ENCODE peak calls at places on chromosomes 5 and 9, in nine cellular contexts. O is A549, T is kidney, F is mesendoderm, V is cardiac muscle cell, J is WERI-Rb-1, P is SK-N-SH, Z is GM23338, W is small intestine. M is an unnamed sample.

GRCh38 chr5:74342948-74343682 is 297.4 kb downstream of the ENC1 start:
- DNase-seq in O (peak; percentile 55), T (no peak), F (no peak), V (no peak), J (no peak), P (no peak), Z (no peak), W (no peak), M (no peak)

GRCh38 chr5:115820846-115821245 is 4.4 kb upstream of the CDO1 start:
- DNase-seq in O (no peak), T (no peak), F (no peak), V (no peak), J (no peak), P (no peak), Z (no peak), W (no peak), M (no peak)

GRCh38 chr5:33315170-33315569 is 125.6 kb upstream of the TARS1 start:
- DNase-seq in O (no peak), T (no peak), F (no peak), V (no peak), J (no peak), P (no peak), Z (no peak), W (no peak), M (no peak)

GRCh38 chr5:151584057-151584937 is 6.8 kb downstream of the FAT2 start:
- DNase-seq in O (no peak), T (no peak), F (no peak), V (no peak), J (no peak), P (no peak), Z (no peak), W (no peak), M (no peak)

GRCh38 chr5:113612060-113612496 is 98.6 kb downstream of the YTHDC2 start:
- DNase-seq in O (peak; percentile 41), T (no peak), F (peak; percentile 50), V (peak; percentile 41), J (no peak), P (peak; percentile 53), Z (peak; percentile 60), W (peak; percentile 35), M (no peak)

GRCh38 chr5:132639706-132640130 is 18.3 kb upstream of the IL13 start:
- DNase-seq in O (no peak), T (no peak), F (no peak), V (no peak), J (no peak), P (no peak), Z (no peak), W (no peak), M (no peak)

GRCh38 chr9:6354072-6354686 is 26.0 kb downstream of the TPD52L3 start:
- DNase-seq in O (peak; percentile 77), T (no peak), F (peak; percentile 73), V (peak; percentile 64), J (peak; percentile 23), P (peak; percentile 70), Z (peak; percentile 76), W (peak; percentile 51), M (peak; percentile 13)

GRCh38 chr5:19676895-19677294 is 311.1 kb downstream of the CDH18 start:
- DNase-seq in O (no peak), T (no peak), F (peak; percentile 47), V (no peak), J (no peak), P (no peak), Z (no peak), W (no peak), M (no peak)

GRCh38 chr5:55934720-55935119 is 60.0 kb downstream of the IL6ST start:
- DNase-seq in O (no peak), T (no peak), F (no peak), V (no peak), J (no peak), P (no peak), Z (no peak), W (no peak), M (no peak)

GRCh38 chr5:137367951-137368350 is 131.2 kb downstream of the SPOCK1 start:
- DNase-seq in O (no peak), T (no peak), F (no peak), V (no peak), J (no peak), P (no peak), Z (no peak), W (no peak), M (no peak)

GRCh38 chr5:178781936-178782335 is 51.5 kb upstream of the ZNF354A start:
- DNase-seq in O (no peak), T (peak; percentile 37), F (no peak), V (no peak), J (no peak), P (no peak), Z (no peak), W (no peak), M (no peak)

GRCh38 chr5:36734422-36734821 is 128.0 kb downstream of the SLC1A3 start:
- DNase-seq in O (no peak), T (no peak), F (peak; percentile 41), V (peak; percentile 19), J (peak; percentile 45), P (peak; percentile 24), Z (peak; percentile 61), W (peak; percentile 63), M (no peak)

DNA sequence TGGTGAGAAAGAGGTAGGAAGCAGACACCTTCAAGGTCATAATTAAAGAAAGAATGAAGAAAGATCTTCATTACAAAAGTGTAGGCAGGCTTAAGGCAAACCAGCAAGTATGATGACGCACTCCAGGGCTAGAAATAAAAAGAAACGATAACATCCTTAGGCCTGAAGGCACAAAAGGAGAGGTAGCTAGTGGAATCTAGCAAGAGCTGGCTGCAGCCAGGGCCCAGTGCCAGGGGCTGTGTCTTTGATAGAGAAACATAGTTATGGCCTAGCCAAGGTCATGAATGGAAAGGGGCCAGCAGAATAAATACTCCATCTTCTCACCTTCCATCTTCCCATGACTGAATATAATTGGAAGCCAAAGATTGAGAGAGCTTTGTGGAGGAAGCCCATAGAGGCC is 6.8 kb upstream of the SH3TC2 start:
- DNase-seq in O (no peak), T (no peak), F (no peak), V (no peak), J (no peak), P (no peak), Z (no peak), W (no peak), M (no peak)
- H3K27ac ChIP-seq in O (no peak overlapping the region), T (no peak overlapping the region), F (no peak overlapping the region), V (no peak overlapping the region), J (no peak overlapping the region), P (no peak overlapping the region), Z (no peak overlapping the region), W (no peak overlapping the region), M (no peak overlapping the region)

GRCh38 chr9:136997355-136997754 is 987 bp upstream of the CLIC3 start:
- DNase-seq in O (no peak), T (no peak), F (no peak), V (no peak), J (no peak), P (no peak), Z (no peak), W (no peak), M (no peak)
- H3K4me3 ChIP-seq in O (no peak overlapping the region), T (no peak overlapping the region), F (no peak overlapping the region), V (no peak overlapping the region), J (no peak overlapping the region), P (no peak overlapping the region), Z (peak overlapping the region; percentile 43), W (no peak overlapping the region), M (peak overlapping the region; percentile 18)

GRCh38 chr5:60544162-60544561 is 155.8 kb downstream of the DEPDC1B start:
- DNase-seq in O (no peak), T (no peak), F (no peak), V (no peak), J (no peak), P (no peak), Z (no peak), W (no peak), M (no peak)

GRCh38 chr5:60538955-60539866 is 160.8 kb downstream of the DEPDC1B start:
- DNase-seq in O (no peak), T (no peak), F (no peak), V (no peak), J (no peak), P (no peak), Z (no peak), W (no peak), M (no peak)

GRCh38 chr5:60545526-60545925 is 154.4 kb downstream of the DEPDC1B start:
- DNase-seq in O (no peak), T (no peak), F (no peak), V (no peak), J (no peak), P (no peak), Z (no peak), W (no peak), M (no peak)

GRCh38 chr5:60540855-60541805 is 158.8 kb downstream of the DEPDC1B start:
- DNase-seq in O (no peak), T (no peak), F (peak; percentile 58), V (no peak), J (no peak), P (no peak), Z (peak; percentile 28), W (no peak), M (peak; percentile 28)

GRCh38 chr5:60541980-60542379 is 158.0 kb downstream of the DEPDC1B start:
- DNase-seq in O (no peak), T (no peak), F (peak; percentile 20), V (no peak), J (no peak), P (no peak), Z (no peak), W (no peak), M (no peak)
- H3K27ac ChIP-seq in O (peak overlapping the region; percentile 54), T (no peak overlapping the region), F (no peak overlapping the region), V (no peak overlapping the region), J (no peak overlapping the region), P (no peak overlapping the region), Z (no peak overlapping the region), W (no peak overlapping the region), M (no peak overlapping the region)

GRCh38 chr9:75150512-75150911 is 62.2 kb downstream of the OSTF1 start:
- DNase-seq in O (no peak), T (no peak), F (no peak), V (no peak), J (no peak), P (no peak), Z (no peak), W (no peak), M (no peak)

GRCh38 chr9:75148551-75148950 is 60.2 kb downstream of the OSTF1 start:
- DNase-seq in O (no peak), T (no peak), F (no peak), V (peak; percentile 75), J (no peak), P (no peak), Z (no peak), W (no peak), M (no peak)

GRCh38 chr9:75149841-75150241 is 61.5 kb downstream of the OSTF1 start:
- DNase-seq in O (no peak), T (no peak), F (no peak), V (no peak), J (no peak), P (no peak), Z (no peak), W (no peak), M (no peak)

GRCh38 chr9:75156838-75157237 is 68.5 kb downstream of the OSTF1 start:
- DNase-seq in O (no peak), T (no peak), F (no peak), V (no peak), J (no peak), P (no peak), Z (no peak), W (no peak), M (no peak)

DNA sequence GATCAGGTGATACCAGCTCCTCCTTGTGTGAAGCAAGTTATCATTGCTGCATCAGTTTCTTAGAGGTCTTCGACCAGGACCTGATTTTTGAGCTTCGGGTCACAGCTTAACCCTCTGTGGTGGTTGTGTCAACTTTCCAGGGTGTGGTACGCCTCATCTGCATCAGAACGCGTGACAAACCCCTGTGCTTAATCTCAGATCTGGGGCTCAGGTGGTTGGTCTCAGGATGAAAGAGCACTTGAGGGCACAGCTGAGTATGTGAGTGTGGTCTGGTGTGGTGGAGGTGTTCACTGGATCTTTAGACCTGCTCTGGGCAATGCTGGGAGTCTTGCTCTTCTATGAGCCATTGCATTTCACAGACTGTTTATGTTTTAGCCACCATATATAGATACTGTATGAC is 64.1 kb downstream of the OSTF1 start:
- DNase-seq in O (no peak), T (no peak), F (no peak), V (no peak), J (no peak), P (no peak), Z (no peak), W (no peak), M (peak; percentile 16)
- H3K4me3 ChIP-seq in O (no peak overlapping the region), T (no peak overlapping the region), F (no peak overlapping the region), V (no peak overlapping the region), J (no peak overlapping the region), P (no peak overlapping the region), Z (no peak overlapping the region), W (no peak overlapping the region), M (no peak overlapping the region)